ENCODE peak calls at places on chromosomes 6 and 20, in ten cellular contexts. K is dorsolateral prefrontal cortex; R is pancreas; U is astrocyte of the spinal cord; E is activated CD4-positive, alpha-beta memory T cell treated with anti-CD3 and anti-CD28 coated beads, Interleukin-2, amount 10 ng/mL, durations not matched to agents 7 days and 5 days; L is AG10803; B is astrocyte; O is RCC 7860; J is brain microvascular endothelial cell; Z is IMR-90. H is an unnamed sample.
A peak's percentile ranks its signal among the peaks of the same experiment; 100 is the strongest.

GRCh38 chr6:29796026-29796425 is 31.6 kb upstream of the HLA-G start:
- DNase-seq in K (no peak), R (no peak), U (no peak), E (no peak), L (no peak), B (no peak), O (no peak), J (no peak), Z (no peak), H (no peak)

GRCh38 chr6:42118162-42119001 is 24.0 kb downstream of the C6orf132 start:
- DNase-seq in K (no peak), R (peak; percentile 74), U (no peak), E (no peak), L (peak; percentile 55), B (no peak), O (peak; percentile 39), J (no peak), Z (no peak), H (peak; percentile 70)

GRCh38 chr20:49508435-49509199 is 26.1 kb upstream of the KCNB1 start:
- DNase-seq in K (no peak), R (no peak), U (peak; percentile 43), E (no peak), L (peak; percentile 55), B (peak; percentile 24), O (peak; percentile 54), J (peak; percentile 13), Z (peak; percentile 45), H (peak; percentile 59)

GRCh38 chr20:35695245-35695749 is 3.9 kb downstream of the NFS1 start:
- DNase-seq in K (no peak), R (no peak), U (no peak), E (no peak), L (no peak), B (no peak), O (no peak), J (no peak), Z (no peak), H (no peak)

GRCh38 chr20:43028470-43028869 is 161.2 kb downstream of the PTPRT start:
- DNase-seq in K (no peak), R (no peak), U (no peak), E (no peak), L (no peak), B (no peak), O (no peak), J (no peak), Z (no peak), H (no peak)

GRCh38 chr6:115665310-115665709 is 395.4 kb downstream of the FRK start:
- DNase-seq in K (no peak), R (no peak), U (no peak), E (no peak), L (no peak), B (no peak), O (no peak), J (no peak), Z (no peak), H (no peak)

GRCh38 chr6:90288404-90288803 is 8.2 kb downstream of the BACH2 start:
- DNase-seq in K (no peak), R (no peak), U (peak; percentile 72), E (no peak), L (no peak), B (peak; percentile 50), O (no peak), J (peak; percentile 16), Z (peak; percentile 15), H (no peak)

GRCh38 chr20:59618131-59618530 is 13.8 kb downstream of the PHACTR3 start:
- DNase-seq in K (no peak), R (no peak), U (no peak), E (no peak), L (no peak), B (no peak), O (no peak), J (no peak), Z (no peak), H (no peak)

GRCh38 chr20:10848810-10849370 is 175.1 kb upstream of the JAG1 start:
- DNase-seq in K (no peak), R (no peak), U (peak; percentile 93), E (no peak), L (peak; percentile 94), B (peak; percentile 98), O (peak; percentile 88), J (peak; percentile 92), Z (peak; percentile 94), H (no peak)

GRCh38 chr6:117352466-117353081 is 73.2 kb downstream of the ROS1 start:
- DNase-seq in K (no peak), R (no peak), U (peak; percentile 45), E (no peak), L (peak; percentile 16), B (peak; percentile 16), O (peak; percentile 33), J (no peak), Z (peak; percentile 16), H (peak; percentile 34)

H was measured in HuH-7.